ENCODE peak calls at places on chromosome 12, in ten cellular contexts. One of them, this sample, is unnamed.

GRCh38 chr12:11719678-11720099 is 70.2 kb downstream of the ETV6 start:
- DNase-seq in NB4: peak; percentile 82
- DNase-seq in CD8-positive, alpha-beta T cell: no peak
- DNase-seq in CD4-positive, alpha-beta memory T cell: no peak
- DNase-seq in fibroblast of lung: peak; percentile 75
- DNase-seq in cardiac muscle cell: no peak
- DNase-seq in dorsolateral prefrontal cortex: peak; percentile 84
- DNase-seq in kidney epithelial cell: peak; percentile 76
- DNase-seq in GM12878: no peak
- DNase-seq in skeletal muscle cell: peak; percentile 91
- DNase-seq in this sample: peak; percentile 82

GRCh38 chr12:118874698-118875548 is 106.4 kb upstream of the SRRM4 start:
- DNase-seq in cardiac muscle cell: peak; percentile 59
- DNase-seq in fibroblast of lung: no peak
- DNase-seq in GM12878: no peak
- DNase-seq in dorsolateral prefrontal cortex: no peak
- DNase-seq in kidney epithelial cell: no peak
- DNase-seq in NB4: no peak
- DNase-seq in CD8-positive, alpha-beta T cell: no peak
- DNase-seq in CD4-positive, alpha-beta memory T cell: no peak
- DNase-seq in skeletal muscle cell: no peak
- DNase-seq in this sample: no peak

GRCh38 chr12:75909714-75910451 is 121.7 kb downstream of the PHLDA1 start:
- DNase-seq in dorsolateral prefrontal cortex: no peak
- DNase-seq in kidney epithelial cell: no peak
- DNase-seq in fibroblast of lung: no peak
- DNase-seq in CD4-positive, alpha-beta memory T cell: no peak
- DNase-seq in NB4: no peak
- DNase-seq in skeletal muscle cell: no peak
- DNase-seq in GM12878: no peak
- DNase-seq in CD8-positive, alpha-beta T cell: no peak
- DNase-seq in cardiac muscle cell: no peak
- DNase-seq in this sample: no peak

GRCh38 chr12:90987520-90987919 is 17.3 kb downstream of the EPYC start:
- DNase-seq in kidney epithelial cell: no peak
- DNase-seq in GM12878: no peak
- DNase-seq in dorsolateral prefrontal cortex: no peak
- DNase-seq in skeletal muscle cell: no peak
- DNase-seq in CD8-positive, alpha-beta T cell: no peak
- DNase-seq in NB4: no peak
- DNase-seq in fibroblast of lung: no peak
- DNase-seq in cardiac muscle cell: no peak
- DNase-seq in CD4-positive, alpha-beta memory T cell: no peak
- DNase-seq in this sample: no peak

GRCh38 chr12:94109154-94109553 is 39.2 kb upstream of the PLXNC1 start:
- DNase-seq in CD8-positive, alpha-beta T cell: no peak
- DNase-seq in dorsolateral prefrontal cortex: peak; percentile 62
- DNase-seq in kidney epithelial cell: no peak
- DNase-seq in fibroblast of lung: peak; percentile 48
- DNase-seq in GM12878: no peak
- DNase-seq in cardiac muscle cell: no peak
- DNase-seq in CD4-positive, alpha-beta memory T cell: no peak
- DNase-seq in NB4: peak; percentile 51
- DNase-seq in skeletal muscle cell: peak; percentile 27
- DNase-seq in this sample: peak; percentile 18

GRCh38 chr12:128702344-128702743 is 121.4 kb downstream of the SLC15A4 start:
- DNase-seq in CD8-positive, alpha-beta T cell: no peak
- DNase-seq in kidney epithelial cell: no peak
- DNase-seq in dorsolateral prefrontal cortex: no peak
- DNase-seq in CD4-positive, alpha-beta memory T cell: no peak
- DNase-seq in fibroblast of lung: no peak
- DNase-seq in NB4: no peak
- DNase-seq in skeletal muscle cell: no peak
- DNase-seq in cardiac muscle cell: no peak
- DNase-seq in GM12878: no peak
- DNase-seq in this sample: no peak

GRCh38 chr12:48379784-48380183 is 29.1 kb upstream of the ZNF641 start:
- DNase-seq in CD4-positive, alpha-beta memory T cell: no peak
- DNase-seq in fibroblast of lung: no peak
- DNase-seq in CD8-positive, alpha-beta T cell: no peak
- DNase-seq in dorsolateral prefrontal cortex: no peak
- DNase-seq in GM12878: no peak
- DNase-seq in NB4: no peak
- DNase-seq in cardiac muscle cell: no peak
- DNase-seq in skeletal muscle cell: no peak
- DNase-seq in kidney epithelial cell: no peak
- DNase-seq in this sample: no peak

GRCh38 chr12:65602579-65603295 is 221.5 kb upstream of the HMGA2 start:
- DNase-seq in NB4: peak; percentile 79
- DNase-seq in skeletal muscle cell: peak; percentile 86
- DNase-seq in CD4-positive, alpha-beta memory T cell: no peak
- DNase-seq in CD8-positive, alpha-beta T cell: no peak
- DNase-seq in GM12878: no peak
- DNase-seq in kidney epithelial cell: peak; percentile 75
- DNase-seq in cardiac muscle cell: peak; percentile 75
- DNase-seq in dorsolateral prefrontal cortex: peak; percentile 66
- DNase-seq in fibroblast of lung: peak; percentile 97
- DNase-seq in this sample: peak; percentile 87

GRCh38 chr12:66678640-66679268 is at the start of gene GRIP1:
- DNase-seq in cardiac muscle cell: no peak
- DNase-seq in NB4: no peak
- DNase-seq in dorsolateral prefrontal cortex: peak; percentile 41
- DNase-seq in kidney epithelial cell: no peak
- DNase-seq in GM12878: no peak
- DNase-seq in CD4-positive, alpha-beta memory T cell: no peak
- DNase-seq in skeletal muscle cell: no peak
- DNase-seq in fibroblast of lung: no peak
- DNase-seq in CD8-positive, alpha-beta T cell: no peak
- DNase-seq in this sample: no peak

GRCh38 chr12:1130571-1130970 is 139.5 kb downstream of the ERC1 start:
- DNase-seq in cardiac muscle cell: no peak
- DNase-seq in dorsolateral prefrontal cortex: no peak
- DNase-seq in fibroblast of lung: no peak
- DNase-seq in kidney epithelial cell: no peak
- DNase-seq in CD4-positive, alpha-beta memory T cell: no peak
- DNase-seq in skeletal muscle cell: no peak
- DNase-seq in GM12878: no peak
- DNase-seq in NB4: no peak
- DNase-seq in CD8-positive, alpha-beta T cell: no peak
- DNase-seq in this sample: no peak

GRCh38 chr12:108633534-108634224 is at the start of gene SELPLG:
- DNase-seq in CD8-positive, alpha-beta T cell: peak; percentile 80
- DNase-seq in skeletal muscle cell: no peak
- DNase-seq in NB4: peak; percentile 98
- DNase-seq in GM12878: peak; percentile 99
- DNase-seq in dorsolateral prefrontal cortex: peak; percentile 62
- DNase-seq in kidney epithelial cell: no peak
- DNase-seq in CD4-positive, alpha-beta memory T cell: peak; percentile 95
- DNase-seq in fibroblast of lung: no peak
- DNase-seq in cardiac muscle cell: no peak
- DNase-seq in this sample: no peak

GRCh38 chr12:25276199-25276937 is 25.6 kb upstream of the KRAS start:
- DNase-seq in kidney epithelial cell: peak; percentile 67
- DNase-seq in GM12878: no peak
- DNase-seq in skeletal muscle cell: peak; percentile 86
- DNase-seq in cardiac muscle cell: no peak
- DNase-seq in dorsolateral prefrontal cortex: no peak
- DNase-seq in fibroblast of lung: peak; percentile 91
- DNase-seq in CD4-positive, alpha-beta memory T cell: no peak
- DNase-seq in NB4: peak; percentile 88
- DNase-seq in CD8-positive, alpha-beta T cell: no peak
- DNase-seq in this sample: peak; percentile 88

GRCh38 chr12:1488908-1489381 is 105.4 kb downstream of the FBXL14 start:
- DNase-seq in GM12878: no peak
- DNase-seq in CD8-positive, alpha-beta T cell: no peak
- DNase-seq in cardiac muscle cell: no peak
- DNase-seq in CD4-positive, alpha-beta memory T cell: peak; percentile 32
- DNase-seq in kidney epithelial cell: no peak
- DNase-seq in fibroblast of lung: peak; percentile 40
- DNase-seq in dorsolateral prefrontal cortex: no peak
- DNase-seq in NB4: peak; percentile 55
- DNase-seq in skeletal muscle cell: peak; percentile 42
- DNase-seq in this sample: no peak

GRCh38 chr12:14577344-14577743 is 9.7 kb upstream of the PLBD1 start:
- DNase-seq in GM12878: peak; percentile 25
- DNase-seq in NB4: peak; percentile 83
- DNase-seq in fibroblast of lung: no peak
- DNase-seq in cardiac muscle cell: no peak
- DNase-seq in CD4-positive, alpha-beta memory T cell: peak; percentile 62
- DNase-seq in CD8-positive, alpha-beta T cell: no peak
- DNase-seq in skeletal muscle cell: no peak
- DNase-seq in dorsolateral prefrontal cortex: no peak
- DNase-seq in kidney epithelial cell: peak; percentile 35
- DNase-seq in this sample: no peak

GRCh38 chr12:69676257-69677012 is 22.7 kb downstream of the BEST3 start:
- DNase-seq in CD8-positive, alpha-beta T cell: no peak
- DNase-seq in fibroblast of lung: no peak
- DNase-seq in CD4-positive, alpha-beta memory T cell: no peak
- DNase-seq in kidney epithelial cell: peak; percentile 38
- DNase-seq in GM12878: no peak
- DNase-seq in dorsolateral prefrontal cortex: no peak
- DNase-seq in cardiac muscle cell: no peak
- DNase-seq in skeletal muscle cell: no peak
- DNase-seq in NB4: no peak
- DNase-seq in this sample: no peak

GRCh38 chr12:42958271-42958674 is 368.7 kb upstream of the PRICKLE1 start:
- DNase-seq in CD4-positive, alpha-beta memory T cell: no peak
- DNase-seq in GM12878: no peak
- DNase-seq in dorsolateral prefrontal cortex: no peak
- DNase-seq in CD8-positive, alpha-beta T cell: no peak
- DNase-seq in kidney epithelial cell: peak; percentile 55
- DNase-seq in fibroblast of lung: peak; percentile 33
- DNase-seq in cardiac muscle cell: no peak
- DNase-seq in skeletal muscle cell: no peak
- DNase-seq in NB4: no peak
- DNase-seq in this sample: no peak
- H3K4me3 ChIP-seq in CD4-positive, alpha-beta memory T cell: no peak overlapping the region
- H3K4me3 ChIP-seq in GM12878: no peak overlapping the region
- H3K4me3 ChIP-seq in dorsolateral prefrontal cortex: no peak overlapping the region
- H3K4me3 ChIP-seq in CD8-positive, alpha-beta T cell: no peak overlapping the region
- H3K4me3 ChIP-seq in kidney epithelial cell: no peak overlapping the region
- H3K4me3 ChIP-seq in fibroblast of lung: no peak overlapping the region
- H3K4me3 ChIP-seq in cardiac muscle cell: no peak overlapping the region
- H3K4me3 ChIP-seq in skeletal muscle cell: no peak overlapping the region
- H3K4me3 ChIP-seq in NB4: no peak overlapping the region
- H3K4me3 ChIP-seq in this sample: no peak overlapping the region

GRCh38 chr12:113462880-113463745 is 8.6 kb downstream of the LHX5 start:
- DNase-seq in dorsolateral prefrontal cortex: no peak
- DNase-seq in NB4: no peak
- DNase-seq in cardiac muscle cell: peak; percentile 34
- DNase-seq in fibroblast of lung: no peak
- DNase-seq in GM12878: no peak
- DNase-seq in skeletal muscle cell: no peak
- DNase-seq in kidney epithelial cell: no peak
- DNase-seq in CD4-positive, alpha-beta memory T cell: no peak
- DNase-seq in CD8-positive, alpha-beta T cell: no peak
- DNase-seq in this sample: no peak
- H3K4me3 ChIP-seq in dorsolateral prefrontal cortex: no peak overlapping the region
- H3K4me3 ChIP-seq in NB4: no peak overlapping the region
- H3K4me3 ChIP-seq in cardiac muscle cell: peak overlapping the region; percentile 2
- H3K4me3 ChIP-seq in fibroblast of lung: no peak overlapping the region
- H3K4me3 ChIP-seq in GM12878: no peak overlapping the region
- H3K4me3 ChIP-seq in skeletal muscle cell: peak overlapping the region; percentile 18
- H3K4me3 ChIP-seq in kidney epithelial cell: no peak overlapping the region
- H3K4me3 ChIP-seq in CD4-positive, alpha-beta memory T cell: no peak overlapping the region
- H3K4me3 ChIP-seq in CD8-positive, alpha-beta T cell: peak overlapping the region; percentile 23
- H3K4me3 ChIP-seq in this sample: no peak overlapping the region

GRCh38 chr12:54258286-54258685 is 21.6 kb downstream of the CBX5 start:
- DNase-seq in CD4-positive, alpha-beta memory T cell: no peak
- DNase-seq in fibroblast of lung: no peak
- DNase-seq in GM12878: no peak
- DNase-seq in dorsolateral prefrontal cortex: no peak
- DNase-seq in skeletal muscle cell: no peak
- DNase-seq in CD8-positive, alpha-beta T cell: no peak
- DNase-seq in NB4: no peak
- DNase-seq in cardiac muscle cell: no peak
- DNase-seq in kidney epithelial cell: no peak
- DNase-seq in this sample: no peak
- H3K4me3 ChIP-seq in CD4-positive, alpha-beta memory T cell: no peak overlapping the region
- H3K4me3 ChIP-seq in fibroblast of lung: no peak overlapping the region
- H3K4me3 ChIP-seq in GM12878: no peak overlapping the region
- H3K4me3 ChIP-seq in dorsolateral prefrontal cortex: peak overlapping the region; percentile 25
- H3K4me3 ChIP-seq in skeletal muscle cell: no peak overlapping the region
- H3K4me3 ChIP-seq in CD8-positive, alpha-beta T cell: no peak overlapping the region
- H3K4me3 ChIP-seq in NB4: no peak overlapping the region
- H3K4me3 ChIP-seq in cardiac muscle cell: peak overlapping the region; percentile 31
- H3K4me3 ChIP-seq in kidney epithelial cell: no peak overlapping the region
- H3K4me3 ChIP-seq in this sample: no peak overlapping the region

GRCh38 chr12:16347391-16348298 is at the start of gene MGST1:
- DNase-seq in skeletal muscle cell: no peak
- DNase-seq in GM12878: peak; percentile 11
- DNase-seq in cardiac muscle cell: peak; percentile 85
- DNase-seq in kidney epithelial cell: no peak
- DNase-seq in dorsolateral prefrontal cortex: peak; percentile 47
- DNase-seq in CD4-positive, alpha-beta memory T cell: no peak
- DNase-seq in CD8-positive, alpha-beta T cell: no peak
- DNase-seq in fibroblast of lung: peak; percentile 79
- DNase-seq in NB4: peak; percentile 89
- DNase-seq in this sample: no peak
- H3K4me3 ChIP-seq in skeletal muscle cell: peak within 1 kb of the TSS; percentile 56
- H3K4me3 ChIP-seq in GM12878: no peak within 1 kb of the TSS
- H3K4me3 ChIP-seq in cardiac muscle cell: peak within 1 kb of the TSS; percentile 44
- H3K4me3 ChIP-seq in kidney epithelial cell: peak within 1 kb of the TSS; percentile 59
- H3K4me3 ChIP-seq in dorsolateral prefrontal cortex: no peak within 1 kb of the TSS
- H3K4me3 ChIP-seq in CD4-positive, alpha-beta memory T cell: no peak within 1 kb of the TSS
- H3K4me3 ChIP-seq in CD8-positive, alpha-beta T cell: no peak within 1 kb of the TSS
- H3K4me3 ChIP-seq in fibroblast of lung: peak within 1 kb of the TSS; percentile 81
- H3K4me3 ChIP-seq in NB4: peak within 1 kb of the TSS; percentile 97
- H3K4me3 ChIP-seq in this sample: peak within 1 kb of the TSS; percentile 74

GRCh38 chr12:6947615-6948014 is 3.5 kb upstream of the PTPN6 start:
- DNase-seq in NB4: no peak
- DNase-seq in kidney epithelial cell: no peak
- DNase-seq in dorsolateral prefrontal cortex: no peak
- DNase-seq in cardiac muscle cell: no peak
- DNase-seq in fibroblast of lung: no peak
- DNase-seq in CD8-positive, alpha-beta T cell: no peak
- DNase-seq in CD4-positive, alpha-beta memory T cell: no peak
- DNase-seq in skeletal muscle cell: no peak
- DNase-seq in GM12878: no peak
- DNase-seq in this sample: no peak

GRCh38 chr12:6946920-6947374 is 3.1 kb downstream of the C12orf57 start:
- DNase-seq in skeletal muscle cell: no peak
- DNase-seq in cardiac muscle cell: no peak
- DNase-seq in kidney epithelial cell: no peak
- DNase-seq in fibroblast of lung: no peak
- DNase-seq in CD8-positive, alpha-beta T cell: no peak
- DNase-seq in GM12878: no peak
- DNase-seq in CD4-positive, alpha-beta memory T cell: no peak
- DNase-seq in NB4: no peak
- DNase-seq in dorsolateral prefrontal cortex: no peak
- DNase-seq in this sample: no peak

GRCh38 chr12:6950944-6951540 is at the start of gene PTPN6:
- DNase-seq in NB4: peak; percentile 90
- DNase-seq in cardiac muscle cell: no peak
- DNase-seq in GM12878: no peak
- DNase-seq in fibroblast of lung: no peak
- DNase-seq in dorsolateral prefrontal cortex: no peak
- DNase-seq in CD8-positive, alpha-beta T cell: peak; percentile 52
- DNase-seq in kidney epithelial cell: no peak
- DNase-seq in skeletal muscle cell: no peak
- DNase-seq in CD4-positive, alpha-beta memory T cell: peak; percentile 50
- DNase-seq in this sample: no peak

GRCh38 chr12:6950401-6950801 is 755 bp upstream of the PTPN6 start:
- DNase-seq in CD8-positive, alpha-beta T cell: no peak
- DNase-seq in GM12878: no peak
- DNase-seq in CD4-positive, alpha-beta memory T cell: no peak
- DNase-seq in cardiac muscle cell: no peak
- DNase-seq in NB4: peak; percentile 60
- DNase-seq in dorsolateral prefrontal cortex: no peak
- DNase-seq in skeletal muscle cell: no peak
- DNase-seq in fibroblast of lung: no peak
- DNase-seq in kidney epithelial cell: no peak
- DNase-seq in this sample: no peak

GRCh38 chr12:6949063-6949594 is 2.0 kb upstream of the PTPN6 start:
- DNase-seq in GM12878: no peak
- DNase-seq in kidney epithelial cell: no peak
- DNase-seq in dorsolateral prefrontal cortex: no peak
- DNase-seq in fibroblast of lung: no peak
- DNase-seq in CD8-positive, alpha-beta T cell: no peak
- DNase-seq in skeletal muscle cell: no peak
- DNase-seq in NB4: no peak
- DNase-seq in CD4-positive, alpha-beta memory T cell: no peak
- DNase-seq in cardiac muscle cell: no peak
- DNase-seq in this sample: no peak
- H3K4me3 ChIP-seq in GM12878: peak overlapping the region; percentile 49
- H3K4me3 ChIP-seq in kidney epithelial cell: no peak overlapping the region
- H3K4me3 ChIP-seq in dorsolateral prefrontal cortex: no peak overlapping the region
- H3K4me3 ChIP-seq in fibroblast of lung: no peak overlapping the region
- H3K4me3 ChIP-seq in CD8-positive, alpha-beta T cell: peak overlapping the region; percentile 42
- H3K4me3 ChIP-seq in skeletal muscle cell: no peak overlapping the region
- H3K4me3 ChIP-seq in NB4: no peak overlapping the region
- H3K4me3 ChIP-seq in CD4-positive, alpha-beta memory T cell: peak overlapping the region; percentile 32
- H3K4me3 ChIP-seq in cardiac muscle cell: no peak overlapping the region
- H3K4me3 ChIP-seq in this sample: no peak overlapping the region

This sample was measured in AG04450.